ENCODE peak calls at places on chromosomes 4 and X, in five cellular contexts. Z, U, Q, F and P are unnamed samples.

GRCh38 chr4:181078236-181078635 is 1165.0 kb upstream of the TENM3 start:
- DNase-seq in U (no peak), F (no peak), Z (no peak), Q (no peak), P (no peak)

GRCh38 chrX:154136627-154137161 is 7.3 kb upstream of the OPN1LW start:
- DNase-seq in U (peak), Z (peak), F (peak), Q (peak), P (peak)

GRCh38 chrX:100980608-100981497 is 11.3 kb downstream of the ARL13A start:
- DNase-seq in U (no peak), F (peak), Q (no peak), Z (no peak), P (no peak)

GRCh38 chr4:4457803-4458550 is 71.1 kb downstream of the NSG1 start:
- DNase-seq in U (no peak), Z (no peak), F (no peak), Q (no peak), P (no peak)

GRCh38 chrX:132216806-132217202 is 2.4 kb downstream of the RAP2C start:
- DNase-seq in Q (no peak), F (no peak), Z (no peak), U (peak), P (no peak)

GRCh38 chr4:56371426-56372220 is 15.7 kb downstream of the AASDH start:
- DNase-seq in U (no peak), Q (no peak), Z (no peak), F (no peak), P (no peak)

GRCh38 chr4:30835044-30835443 is 114.9 kb downstream of the PCDH7 start:
- DNase-seq in Z (no peak), F (no peak), Q (no peak), U (no peak), P (no peak)

GRCh38 chr4:177492022-177492421 is 49.8 kb upstream of the AGA start:
- DNase-seq in F (no peak), U (no peak), Q (no peak), Z (no peak), P (no peak)

GRCh38 chrX:132467029-132467428 is 21.8 kb downstream of the MBNL3 start:
- DNase-seq in Q (no peak), U (no peak), Z (no peak), F (no peak), P (no peak)

GRCh38 chrX:149365552-149365951 is 139.6 kb downstream of the IDS start:
- DNase-seq in F (no peak), U (no peak), Q (no peak), Z (no peak), P (no peak)

GRCh38 chr4:103199009-103199408 is 866 bp upstream of the CENPE start:
- DNase-seq in Z (no peak), Q (no peak), U (no peak), F (no peak), P (no peak)

GRCh38 chr4:2837110-2837903 is 6.3 kb upstream of the ADD1 start:
- DNase-seq in Z (no peak), Q (no peak), F (no peak), U (no peak), P (no peak)

GRCh38 chrX:34521563-34521962 is 135.5 kb downstream of the TMEM47 start:
- DNase-seq in Q (no peak), U (no peak), F (peak), Z (no peak), P (no peak)

DNA sequence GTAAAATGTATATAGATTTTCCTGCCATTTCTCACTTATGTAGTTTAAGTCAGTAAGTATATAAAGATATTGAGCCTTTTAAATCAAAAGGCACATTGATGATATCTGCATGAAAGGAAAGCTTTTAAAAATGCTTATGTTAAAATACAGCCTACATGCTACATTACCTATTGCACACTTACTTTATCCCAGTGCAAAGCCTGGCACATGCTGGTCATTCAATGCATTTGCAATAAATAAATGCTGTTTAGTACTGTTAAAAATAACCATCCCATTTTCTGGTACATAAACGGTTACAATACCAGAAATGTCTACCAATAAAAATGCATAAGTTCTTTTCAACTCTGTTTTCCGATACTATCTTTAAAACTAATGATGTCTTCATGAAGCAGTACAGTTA is 22.1 kb upstream of the SPATA4 start:
- DNase-seq in F (no peak), Q (no peak), Z (no peak), U (no peak), P (no peak)
- TF ChIP-seq CTCF in F (no peak), Q (no peak), Z (no peak), U (no peak), P (peak)

DNA sequence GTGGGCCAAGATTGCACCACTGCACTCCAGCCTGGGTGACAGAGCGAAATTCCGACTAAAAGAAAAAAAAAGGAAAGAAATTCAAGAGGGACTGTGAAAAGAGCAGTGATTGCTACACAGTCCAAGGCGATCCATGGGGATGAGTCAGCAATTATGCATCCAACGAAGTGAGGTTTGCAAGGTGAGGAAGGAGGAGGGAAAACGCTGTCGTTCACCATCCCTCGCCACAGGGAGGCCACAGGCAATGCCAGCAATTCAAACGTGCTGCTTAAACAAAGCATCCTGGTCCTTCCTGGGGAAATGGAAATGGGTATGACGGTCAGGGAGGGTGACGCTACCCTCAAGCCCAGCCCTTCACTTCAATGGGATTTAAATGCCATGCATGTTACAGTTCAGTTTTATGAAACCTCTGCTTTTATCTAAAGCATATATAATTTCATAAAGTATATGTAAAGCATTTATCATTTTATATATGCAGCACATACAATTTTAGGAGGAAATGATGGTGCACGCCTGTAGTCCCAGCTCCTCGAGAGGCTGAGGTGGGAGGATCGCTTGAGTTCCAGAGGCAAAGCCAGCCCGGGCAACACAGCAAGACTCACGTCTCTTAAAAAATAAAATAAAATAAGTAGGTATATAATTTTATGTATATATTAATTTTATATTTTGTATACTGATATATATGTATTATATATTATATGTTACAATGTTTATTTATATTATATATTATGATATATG is 108.7 kb downstream of the DHRSX start:
- DNase-seq in Z (no peak), F (peak), Q (no peak), U (no peak), P (no peak)
- TF ChIP-seq CTCF in Z (peak), F (no peak), Q (no peak), U (no peak), P (no peak)

GRCh38 chr4:55158957-55159356 is 33.6 kb upstream of the KDR start:
- DNase-seq in U (no peak), Q (no peak), Z (no peak), F (no peak), P (no peak)
- TF ChIP-seq CTCF in U (no peak), Q (no peak), Z (no peak), F (no peak), P (no peak)

DNA sequence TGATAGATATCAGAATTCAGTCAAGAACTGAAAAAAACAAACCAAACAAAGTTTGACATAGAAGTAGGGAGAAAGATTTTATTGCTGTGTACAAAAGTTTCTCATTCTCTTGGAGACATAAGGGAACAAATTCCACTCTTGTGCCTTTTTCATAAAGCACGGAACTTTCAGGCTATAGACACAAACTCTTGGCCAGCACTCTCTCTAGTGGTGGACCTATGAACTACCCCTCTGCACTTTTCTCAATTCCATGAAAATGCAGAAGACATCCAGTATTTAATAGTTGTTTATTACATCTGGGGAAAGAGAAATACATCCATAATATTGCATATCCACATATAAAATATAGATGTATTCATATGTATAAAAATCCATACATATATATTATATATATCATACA is 291.6 kb upstream of the HS3ST1 start:
- DNase-seq in Q (no peak), Z (peak), U (peak), F (peak), P (peak)
- TF ChIP-seq CTCF in Q (peak), Z (peak), U (peak), F (peak), P (peak)